ENCODE peak calls at places on chromosomes 7 and 10, in four cellular contexts. R is upper lobe of right lung, E is HL-60, T is right cardiac atrium. I is an unnamed sample.
A peak's percentile ranks its signal among the peaks of the same experiment; 100 is the strongest.

GRCh38 chr7:106731637-106732036 is 70.7 kb upstream of the CCDC71L start:
- DNase-seq in R (no peak), E (no peak), T (no peak), I (no peak)

GRCh38 chr7:119826547-119826946 is 446.4 kb upstream of the KCND2 start:
- DNase-seq in R (no peak), E (no peak), T (no peak), I (no peak)

GRCh38 chr10:9819756-9820494 is 1197.7 kb upstream of the CELF2 start:
- DNase-seq in R (no peak), E (no peak), T (no peak), I (no peak)

GRCh38 chr7:117273325-117274292 is 49.2 kb downstream of the WNT2 start:
- DNase-seq in R (no peak), E (no peak), T (no peak), I (no peak)

GRCh38 chr7:72925546-72926120 is 738 bp downstream of the POM121 start:
- DNase-seq in R (no peak), E (no peak), T (no peak), I (no peak)

GRCh38 chr10:125084191-125085186 is 75.9 kb downstream of the CTBP2 start:
- DNase-seq in R (peak; percentile 62), E (no peak), T (peak; percentile 76), I (no peak)

GRCh38 chr7:142463401-142463850 is 205.6 kb upstream of the PRSS58 start:
- DNase-seq in R (no peak), E (no peak), T (no peak), I (peak; percentile 20)

GRCh38 chr7:44097064-44097932 is 6.8 kb upstream of the AEBP1 start:
- DNase-seq in R (no peak), E (peak; percentile 95), T (no peak), I (no peak)

GRCh38 chr10:72784551-72785421 is 92.8 kb downstream of the MCU start:
- DNase-seq in R (no peak), E (no peak), T (peak; percentile 52), I (no peak)

GRCh38 chr7:12557282-12557681 is 13.2 kb upstream of the SCIN start:
- DNase-seq in R (no peak), E (no peak), T (no peak), I (no peak)

GRCh38 chr10:53003094-53003493 is 230.5 kb upstream of the MBL2 start:
- DNase-seq in R (no peak), E (no peak), T (no peak), I (no peak)

GRCh38 chr7:24115661-24116060 is 168.3 kb upstream of the NPY start:
- DNase-seq in R (no peak), E (no peak), T (no peak), I (no peak)

GRCh38 chr10:74056081-74056818 is 58.3 kb downstream of the VCL start:
- DNase-seq in R (no peak), E (no peak), T (no peak), I (no peak)

GRCh38 chr7:147535619-147536200 is 1054.9 kb upstream of the C7orf33 start:
- DNase-seq in R (no peak), E (no peak), T (no peak), I (no peak)

GRCh38 chr10:114631678-114632417 is 26.2 kb downstream of the ABLIM1 start:
- DNase-seq in R (peak; percentile 72), E (no peak), T (peak; percentile 59), I (no peak)

GRCh38 chr7:75687246-75688088 is 51.3 kb downstream of the HIP1 start:
- DNase-seq in R (peak; percentile 34), E (no peak), T (no peak), I (no peak)

GRCh38 chr7:134662871-134663205 is 16.2 kb downstream of the BPGM start:
- DNase-seq in R (no peak), E (no peak), T (no peak), I (no peak)

GRCh38 chr7:963236-964078 is 9.0 kb upstream of the ADAP1 start:
- DNase-seq in R (peak; percentile 67), E (no peak), T (peak; percentile 14), I (no peak)

GRCh38 chr7:13144622-13145021 is 457.2 kb downstream of the ARL4A start:
- DNase-seq in R (no peak), E (no peak), T (no peak), I (no peak)

GRCh38 chr10:30433286-30433778 is 652 bp upstream of the MAP3K8 start:
- DNase-seq in R (peak; percentile 91), E (no peak), T (peak; percentile 88), I (no peak)

GRCh38 chr7:90298145-90299038 is 22.7 kb downstream of the FAM237B start:
- DNase-seq in R (no peak), E (no peak), T (no peak), I (no peak)

GRCh38 chr7:65239707-65240352 is 133.8 kb upstream of the ZNF92 start:
- DNase-seq in R (peak; percentile 80), E (no peak), T (peak; percentile 50), I (no peak)

DNA sequence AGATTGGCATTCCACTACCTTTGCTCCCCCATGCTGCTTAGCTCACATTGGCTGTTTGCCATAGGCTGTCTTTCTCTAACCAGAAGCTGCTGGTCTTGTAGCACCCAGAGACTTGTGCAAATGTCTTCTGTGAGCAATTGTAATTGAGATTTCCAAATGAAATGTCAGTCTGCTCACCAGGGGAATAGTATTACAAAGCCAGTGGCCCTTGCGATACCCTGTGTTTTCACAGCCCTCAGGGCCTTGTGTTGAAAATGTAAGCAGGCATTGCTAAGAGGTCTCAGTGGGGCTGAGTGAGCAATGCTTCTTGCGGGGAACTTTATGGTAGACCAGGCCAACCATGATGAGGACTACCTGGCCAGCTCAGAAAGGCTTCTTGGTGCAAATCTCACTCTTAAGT is 746.5 kb downstream of the LRMDA start:
- DNase-seq in R (no peak), E (no peak), T (no peak), I (no peak)
- H3K27me3 ChIP-seq in R (no peaks in the 10 kb centered on the region), E (no peaks in the 10 kb centered on the region), T (no peaks in the 10 kb centered on the region), I (no peaks in the 10 kb centered on the region)

GRCh38 chr10:51422311-51423120 is 276.9 kb downstream of the CSTF2T start:
- DNase-seq in R (no peak), E (no peak), T (peak; percentile 40), I (no peak)
- H3K27me3 ChIP-seq in R (no peaks in the 10 kb centered on the region), E (no peaks in the 10 kb centered on the region), T (no peaks in the 10 kb centered on the region), I (no peaks in the 10 kb centered on the region)

GRCh38 chr7:98465022-98465421 is 64.1 kb upstream of the BAIAP2L1 start:
- DNase-seq in R (no peak), E (no peak), T (no peak), I (no peak)

GRCh38 chr7:98464558-98464940 is 63.7 kb upstream of the BAIAP2L1 start:
- DNase-seq in R (no peak), E (no peak), T (no peak), I (no peak)

GRCh38 chr7:98469088-98469487 is 68.2 kb upstream of the BAIAP2L1 start:
- DNase-seq in R (no peak), E (no peak), T (no peak), I (no peak)

GRCh38 chr7:98470131-98470985 is 69.5 kb upstream of the BAIAP2L1 start:
- DNase-seq in R (peak; percentile 85), E (no peak), T (peak; percentile 32), I (peak; percentile 34)

DNA sequence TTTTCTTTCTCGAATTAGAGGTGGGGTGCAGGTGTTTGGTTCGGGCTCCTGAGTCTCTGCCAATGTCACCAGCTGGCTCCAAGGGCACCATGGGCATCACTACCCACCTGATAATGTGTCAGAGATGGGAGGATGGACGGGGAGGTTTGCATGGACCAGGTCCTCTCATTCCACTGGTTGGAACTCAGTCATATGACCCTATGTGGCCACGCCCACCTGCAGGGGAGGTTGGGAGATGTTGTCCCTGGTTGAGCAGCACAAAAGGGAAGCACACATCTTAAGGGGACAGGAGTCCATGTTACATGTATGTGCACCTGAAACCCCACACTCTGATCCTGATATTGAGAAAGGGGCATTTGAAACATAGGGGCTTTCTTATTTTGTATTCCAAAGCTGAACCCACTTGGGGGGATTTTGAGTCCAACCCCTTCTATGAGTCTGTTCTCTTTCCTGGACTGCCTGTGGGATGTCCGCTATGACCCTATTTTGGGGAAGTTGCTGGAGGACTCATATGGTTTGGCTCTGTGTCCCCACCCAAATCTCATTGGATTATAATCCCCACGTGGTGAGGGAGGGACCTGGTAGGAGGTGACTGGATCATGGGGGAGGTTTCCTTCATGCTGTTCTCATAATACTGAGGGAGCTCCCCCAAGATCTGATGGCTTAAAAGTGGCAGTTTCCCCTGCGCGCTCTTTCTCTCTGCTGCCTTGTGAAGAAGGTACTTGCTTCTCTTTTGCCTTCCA is 66.9 kb upstream of the BAIAP2L1 start:
- DNase-seq in R (no peak), E (no peak), T (no peak), I (no peak)
- H3K27me3 ChIP-seq in R (peaks cover 23% of the 10 kb centered on the region), E (no peaks in the 10 kb centered on the region), T (peaks cover 2% of the 10 kb centered on the region), I (peaks cover 18% of the 10 kb centered on the region)

DNA sequence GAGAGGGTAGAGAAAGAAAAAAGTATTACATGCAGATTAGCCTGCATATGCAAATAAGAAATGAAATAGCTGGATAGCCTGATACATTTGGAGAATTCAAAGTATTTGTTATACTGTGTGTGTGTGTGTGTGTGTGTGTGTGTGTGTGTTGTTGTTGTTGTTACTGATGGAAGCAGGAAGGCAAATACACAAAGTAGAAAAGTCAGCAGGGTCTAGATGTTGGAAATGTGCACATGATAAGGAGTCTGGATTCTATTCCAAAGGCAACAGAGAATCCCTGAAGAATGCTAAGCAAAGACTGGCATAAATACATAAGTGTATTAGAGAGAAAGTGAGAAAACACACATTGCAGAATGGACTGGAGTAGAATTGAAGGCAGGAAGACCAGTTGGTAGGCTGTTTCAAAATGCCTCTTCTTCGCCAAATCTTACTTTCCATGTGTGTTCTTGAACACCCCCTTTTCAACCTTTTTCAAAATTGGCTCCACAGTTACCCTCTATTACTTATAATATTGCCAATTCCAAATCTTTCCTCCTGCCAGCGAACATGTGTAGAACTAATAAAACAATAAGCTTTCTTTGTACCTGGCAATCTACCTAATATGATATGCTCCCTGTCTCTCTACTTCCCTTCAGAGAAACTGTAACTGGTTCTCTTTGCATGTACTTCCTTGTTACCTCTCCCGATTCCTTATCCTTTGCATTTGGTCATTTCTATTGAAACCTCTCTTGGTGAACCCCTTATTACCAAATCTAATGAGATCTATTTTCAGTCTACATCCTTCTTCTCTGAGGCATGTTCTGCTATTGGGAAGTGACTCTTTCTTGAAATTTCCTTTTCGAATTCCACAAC is 6.2 kb downstream of the CPED1 start:
- DNase-seq in R (no peak), E (no peak), T (no peak), I (no peak)
- H3K27me3 ChIP-seq in R (no peaks in the 10 kb centered on the region), E (no peaks in the 10 kb centered on the region), T (no peaks in the 10 kb centered on the region), I (peaks cover 23% of the 10 kb centered on the region)

GRCh38 chr7:107833619-107834230 is 30.7 kb upstream of the SLC26A3 start:
- DNase-seq in R (no peak), E (no peak), T (no peak), I (no peak)

GRCh38 chr7:107838024-107838423 is 35.0 kb upstream of the SLC26A3 start:
- DNase-seq in R (no peak), E (no peak), T (no peak), I (no peak)

GRCh38 chr7:107837145-107837512 is 34.1 kb upstream of the SLC26A3 start:
- DNase-seq in R (no peak), E (no peak), T (no peak), I (no peak)

GRCh38 chr7:107836237-107837144 is 33.5 kb upstream of the SLC26A3 start:
- DNase-seq in R (no peak), E (no peak), T (no peak), I (no peak)

GRCh38 chr7:107834401-107834800 is 31.4 kb upstream of the SLC26A3 start:
- DNase-seq in R (no peak), E (no peak), T (no peak), I (no peak)
- H3K27me3 ChIP-seq in R (no peaks in the 10 kb centered on the region), E (no peaks in the 10 kb centered on the region), T (no peaks in the 10 kb centered on the region), I (no peaks in the 10 kb centered on the region)